ENCODE peak calls at places on chromosomes 4 and X, in four cellular contexts. U, I, D and E are unnamed samples.

GRCh38 chr4:10154241-10154640 is 37.6 kb upstream of the WDR1 start:
- DNase-seq in I (no peak), D (no peak), U (no peak), E (no peak)

GRCh38 chr4:84159767-84160166 is 339.3 kb downstream of the NKX6-1 start:
- DNase-seq in I (peak), U (peak), D (no peak), E (no peak)

GRCh38 chr4:8267077-8267476 is 2.5 kb upstream of the HTRA3 start:
- DNase-seq in I (peak), U (peak), D (peak), E (peak)

GRCh38 chrX:44596277-44596676 is 53.6 kb upstream of the FUNDC1 start:
- DNase-seq in I (no peak), U (no peak), D (no peak), E (no peak)

GRCh38 chr4:54802336-54802735 is 144.6 kb downstream of the KIT start:
- DNase-seq in D (peak), I (no peak), U (no peak), E (no peak)

GRCh38 chr4:52343595-52343994 is 292.5 kb downstream of the SPATA18 start:
- DNase-seq in I (no peak), U (no peak), D (no peak), E (no peak)

GRCh38 chrX:11341274-11342256 is 48.4 kb downstream of the AMELX start:
- DNase-seq in I (no peak), U (no peak), D (peak), E (peak)

GRCh38 chrX:13005671-13006473 is 31.0 kb downstream of the TMSB4X start:
- DNase-seq in U (no peak), I (no peak), D (peak), E (no peak)

GRCh38 chr4:23038626-23039245 is 346.0 kb downstream of the GBA3 start:
- DNase-seq in U (no peak), I (no peak), D (no peak), E (no peak)

GRCh38 chr4:139986108-139986507 is 167.9 kb downstream of the MAML3 start:
- DNase-seq in D (no peak), U (no peak), I (no peak), E (no peak)

GRCh38 chr4:104146048-104146447 is 348.6 kb downstream of the CXXC4 start:
- DNase-seq in I (no peak), D (no peak), U (no peak), E (no peak)

GRCh38 chr4:25865586-25865985 is 2.8 kb upstream of the SEL1L3 start:
- DNase-seq in D (no peak), U (no peak), I (peak), E (peak)

GRCh38 chr4:88880501-88881226 is 176.3 kb downstream of the FAM13A start:
- DNase-seq in U (no peak), I (no peak), D (no peak), E (no peak)

GRCh38 chr4:5822617-5823016 is 70.3 kb downstream of the CRMP1 start:
- DNase-seq in D (no peak), U (no peak), I (no peak), E (no peak)

GRCh38 chrX:16061296-16061695 is 62.1 kb upstream of the GRPR start:
- DNase-seq in I (no peak), U (no peak), D (no peak), E (no peak)

GRCh38 chrX:39859991-39860861 is 237.5 kb downstream of the BCOR start:
- DNase-seq in U (peak), D (peak), I (peak), E (peak)

GRCh38 chr4:7128234-7128633 is 60.4 kb upstream of the GRPEL1 start:
- DNase-seq in D (no peak), U (no peak), I (no peak), E (no peak)

GRCh38 chr4:180909279-180909678 is 1333.9 kb upstream of the TENM3 start:
- DNase-seq in I (peak), U (peak), D (peak), E (no peak)

GRCh38 chr4:138039010-138039409 is 203.1 kb downstream of the SLC7A11 start:
- DNase-seq in D (peak), I (no peak), U (no peak), E (no peak)

GRCh38 chr4:87298362-87298761 is 24.3 kb downstream of the HSD17B13 start:
- DNase-seq in I (no peak), D (no peak), U (no peak), E (no peak)

GRCh38 chr4:37825943-37826281 is 574 bp upstream of the PGM2 start:
- DNase-seq in U (no peak), D (no peak), I (no peak), E (peak)

GRCh38 chr4:61200991-61201526 is 933 bp downstream of the ADGRL3 start:
- DNase-seq in I (peak), D (peak), U (peak), E (peak)

GRCh38 chrX:133171962-133172708 is 46.0 kb downstream of the TFDP3 start:
- DNase-seq in I (peak), D (peak), U (peak), E (peak)

GRCh38 chrX:131677655-131678628 is 134.1 kb downstream of the OR13H1 start:
- DNase-seq in D (peak), I (peak), U (peak), E (peak)

GRCh38 chr4:71639380-71639779 is 144.5 kb downstream of the GC start:
- DNase-seq in D (no peak), U (peak), I (peak), E (no peak)

GRCh38 chr4:73701116-73701515 is 39.3 kb upstream of the CXCL8 start:
- DNase-seq in U (no peak), D (peak), I (no peak), E (no peak)

GRCh38 chr4:87017580-87018061 is 82.8 kb downstream of the AFF1 start:
- DNase-seq in D (peak), I (no peak), U (no peak), E (no peak)

GRCh38 chr4:127479031-127479622 is 153.6 kb upstream of the INTU start:
- DNase-seq in U (peak), D (peak), I (no peak), E (peak)
- TF ChIP-seq CTCF in U (peak), D (peak), I (peak), E (peak)

DNA sequence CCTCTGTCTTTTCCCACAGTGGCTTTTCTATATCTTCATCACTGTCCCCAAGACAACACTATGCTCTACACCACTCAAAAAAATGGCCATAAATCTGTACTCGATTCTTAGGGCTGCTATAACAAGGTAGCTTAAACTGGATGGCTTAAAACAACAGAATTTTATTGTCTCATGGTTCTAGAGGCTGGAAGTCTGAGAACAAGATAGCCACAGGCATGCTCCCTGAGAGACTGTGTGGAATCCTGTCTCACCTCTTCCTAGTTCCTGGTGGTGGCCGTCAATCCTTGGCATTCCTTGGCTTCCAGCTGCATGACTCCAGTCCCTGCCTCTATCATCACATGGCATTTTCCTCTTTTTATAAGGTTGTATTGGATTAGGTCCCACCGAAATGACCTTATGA is 70.7 kb upstream of the DCLK2 start:
- DNase-seq in U (no peak), I (no peak), D (no peak), E (no peak)
- H3K27ac ChIP-seq in U (no peak), I (no peak), D (no peak), E (no peak)

DNA sequence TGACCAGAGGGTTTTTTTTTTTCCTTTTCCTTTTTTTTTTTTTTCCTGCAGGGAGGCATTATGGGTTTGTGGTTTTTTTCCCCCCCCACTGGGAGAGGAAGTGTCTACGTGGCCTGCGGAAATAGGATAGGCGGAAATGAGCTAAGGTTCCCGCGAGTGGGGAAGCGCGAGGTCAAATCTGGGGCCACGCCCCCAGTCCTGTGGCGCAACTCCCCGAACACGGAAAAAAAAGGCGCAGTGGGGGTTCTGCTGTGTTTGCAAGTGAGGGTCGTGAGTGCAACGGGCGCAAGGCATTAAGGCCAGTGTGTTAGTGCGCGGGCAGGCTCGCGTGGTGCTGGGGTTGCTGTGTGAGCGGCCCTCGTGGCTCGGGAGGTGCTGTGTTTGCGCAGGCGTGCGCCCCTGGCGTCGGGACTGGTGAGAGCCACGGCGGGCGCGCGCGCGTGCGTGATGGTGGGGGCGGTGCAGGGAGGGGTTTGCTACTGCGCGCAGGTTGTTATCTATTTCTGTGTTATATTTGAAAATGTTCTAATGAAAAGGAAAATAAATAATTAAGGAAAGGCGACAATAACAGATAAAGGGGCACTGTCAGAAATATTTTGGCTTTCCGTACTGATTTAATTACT is 685 bp upstream of the MORF4L2 start:
- DNase-seq in U (peak), I (peak), D (no peak), E (peak)
- TF ChIP-seq CTCF in U (peak), I (peak), D (peak), E (no peak)

DNA sequence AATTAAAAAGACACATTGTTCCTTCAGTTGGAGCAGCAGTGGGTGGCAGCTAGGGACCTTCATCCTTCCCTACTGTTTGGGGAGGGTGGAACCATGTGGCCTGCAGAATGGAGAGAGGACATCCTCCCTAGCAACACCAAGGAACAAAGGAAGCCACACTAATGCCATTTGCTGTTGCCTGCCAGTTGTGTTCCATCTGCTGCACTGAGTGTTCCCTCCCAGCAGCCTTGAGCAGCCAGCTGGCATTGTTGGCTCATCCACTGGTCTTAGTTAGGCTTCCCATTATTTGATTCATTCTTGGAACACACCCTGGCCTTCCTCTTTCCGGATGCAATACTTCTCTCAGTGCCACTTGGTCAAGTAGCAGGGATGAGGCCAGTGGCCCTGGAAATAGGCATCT is 25.0 kb upstream of the HMGB3 start:
- DNase-seq in U (no peak), I (no peak), D (no peak), E (no peak)
- H3K27ac ChIP-seq in U (no peak), I (no peak), D (no peak), E (no peak)

GRCh38 chrX:8760021-8760420 is 28.1 kb upstream of the ANOS1 start:
- DNase-seq in U (no peak), I (no peak), D (no peak), E (no peak)

GRCh38 chrX:8755813-8756212 is 23.9 kb upstream of the ANOS1 start:
- DNase-seq in U (no peak), I (no peak), D (no peak), E (no peak)

GRCh38 chrX:8749697-8750096 is 17.8 kb upstream of the ANOS1 start:
- DNase-seq in U (no peak), I (no peak), D (no peak), E (no peak)

GRCh38 chrX:8755116-8755515 is 23.2 kb upstream of the ANOS1 start:
- DNase-seq in D (no peak), U (peak), I (peak), E (no peak)
- TF ChIP-seq CTCF in D (no peak), U (peak), I (peak), E (no peak)